ENCODE peak calls at places on chromosomes 7 and 10, in four cellular contexts. One of them, this sample, is unnamed.

GRCh38 chr7:81604075-81604807 is 165.6 kb downstream of the HGF start:
- DNase-seq in HCT116: no peak
- DNase-seq in K562: no peak
- DNase-seq in HepG2: peak; percentile 4
- DNase-seq in this sample: no peak

GRCh38 chr10:28307267-28307666 is 4.4 kb upstream of the MPP7 start:
- DNase-seq in K562: no peak
- DNase-seq in HepG2: no peak
- DNase-seq in HCT116: no peak
- DNase-seq in this sample: no peak

GRCh38 chr7:96792115-96792514 is 82.5 kb upstream of the SEM1 start:
- DNase-seq in HCT116: no peak
- DNase-seq in HepG2: no peak
- DNase-seq in K562: no peak
- DNase-seq in this sample: no peak

GRCh38 chr7:47586925-47587324 is 5.0 kb upstream of the TNS3 start:
- DNase-seq in K562: no peak
- DNase-seq in HepG2: no peak
- DNase-seq in HCT116: no peak
- DNase-seq in this sample: no peak

GRCh38 chr7:55273186-55273980 is 91.8 kb upstream of the LANCL2 start:
- DNase-seq in K562: peak; percentile 1
- DNase-seq in HCT116: no peak
- DNase-seq in HepG2: no peak
- DNase-seq in this sample: no peak

GRCh38 chr7:45153238-45153637 is 4.4 kb upstream of the RAMP3 start:
- DNase-seq in HCT116: no peak
- DNase-seq in HepG2: no peak
- DNase-seq in K562: peak; percentile 40
- DNase-seq in this sample: no peak

GRCh38 chr10:66717221-66717981 is 208.4 kb upstream of the LRRTM3 start:
- DNase-seq in K562: no peak
- DNase-seq in HepG2: no peak
- DNase-seq in HCT116: no peak
- DNase-seq in this sample: no peak

GRCh38 chr10:132465193-132465888 is 68.3 kb downstream of the PWWP2B start:
- DNase-seq in HepG2: no peak
- DNase-seq in K562: no peak
- DNase-seq in HCT116: no peak
- DNase-seq in this sample: no peak

GRCh38 chr7:66554326-66554725 is 74.4 kb upstream of the KCTD7 start:
- DNase-seq in K562: no peak
- DNase-seq in HCT116: no peak
- DNase-seq in HepG2: no peak
- DNase-seq in this sample: no peak

GRCh38 chr7:41051525-41051924 is 651.4 kb downstream of the INHBA start:
- DNase-seq in HepG2: no peak
- DNase-seq in K562: no peak
- DNase-seq in HCT116: no peak
- DNase-seq in this sample: no peak

GRCh38 chr7:150444141-150444540 is 6.3 kb upstream of the GIMAP8 start:
- DNase-seq in HCT116: no peak
- DNase-seq in HepG2: no peak
- DNase-seq in K562: no peak
- DNase-seq in this sample: no peak

GRCh38 chr10:132438091-132439024 is 41.4 kb downstream of the PWWP2B start:
- DNase-seq in HCT116: no peak
- DNase-seq in HepG2: no peak
- DNase-seq in K562: no peak
- DNase-seq in this sample: no peak

GRCh38 chr7:139773372-139773771 is 4.4 kb downstream of the HIPK2 start:
- DNase-seq in K562: no peak
- DNase-seq in HepG2: no peak
- DNase-seq in HCT116: no peak
- DNase-seq in this sample: no peak

GRCh38 chr7:137933270-137934017 is 68.4 kb downstream of the CREB3L2 start:
- DNase-seq in HCT116: no peak
- DNase-seq in HepG2: no peak
- DNase-seq in K562: peak; percentile 61
- DNase-seq in this sample: no peak

GRCh38 chr10:5196613-5197234 is at the start of gene AKR1C4:
- DNase-seq in K562: no peak
- DNase-seq in HCT116: no peak
- DNase-seq in HepG2: peak; percentile 10
- DNase-seq in this sample: no peak

DNA sequence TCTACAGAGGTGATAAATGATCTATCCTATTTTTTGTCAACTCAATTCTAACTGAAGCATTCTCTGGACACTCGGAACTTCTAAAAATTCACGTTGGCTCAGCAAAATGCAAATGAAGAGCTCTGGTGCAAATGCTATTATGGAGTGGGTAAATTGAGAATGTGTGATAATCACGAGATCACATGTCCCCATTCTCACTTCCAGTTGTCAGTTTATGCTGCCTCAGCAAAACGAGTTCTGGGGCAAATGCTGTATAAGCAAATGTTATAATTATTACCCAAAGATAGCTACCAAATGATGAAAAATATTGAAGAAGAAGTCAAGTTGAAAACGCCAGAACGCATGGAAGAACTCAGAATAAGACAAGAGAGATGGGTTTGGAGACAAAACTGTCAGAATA is 29.4 kb downstream of the AKR1B1 start:
- DNase-seq in HCT116: no peak
- DNase-seq in HepG2: no peak
- DNase-seq in K562: no peak
- DNase-seq in this sample: no peak
- TF ChIP-seq TCF7L2 in HCT116: no peak
- TF ChIP-seq TCF7L2 in HepG2: no peak
- TF ChIP-seq TCF7L2 in K562: no peak
- TF ChIP-seq TCF7L2 in this sample: no peak

DNA sequence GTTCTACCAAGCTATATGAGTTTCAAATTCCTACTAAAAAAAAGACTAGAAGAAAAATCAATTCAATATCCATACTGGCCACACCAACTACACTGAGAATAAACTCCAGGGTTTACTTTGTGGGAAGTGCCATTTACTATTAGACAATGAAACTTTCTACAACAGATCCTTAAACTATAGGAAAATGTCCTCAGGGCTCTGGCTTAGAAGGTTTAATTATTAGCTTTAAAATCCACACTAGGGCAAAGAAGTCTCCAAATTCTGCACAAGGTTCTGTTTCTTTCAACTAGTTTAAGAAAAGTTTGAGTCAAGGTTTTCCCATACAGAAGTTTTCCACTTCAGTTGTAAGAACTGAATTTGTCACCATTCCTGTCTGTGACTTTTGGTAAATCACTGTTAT is 231.7 kb upstream of the CCDC6 start:
- DNase-seq in HepG2: no peak
- DNase-seq in K562: no peak
- DNase-seq in HCT116: no peak
- DNase-seq in this sample: no peak
- H3K27me3 ChIP-seq in HepG2: no peaks in the 10 kb centered on the region
- H3K27me3 ChIP-seq in K562: no peaks in the 10 kb centered on the region
- H3K27me3 ChIP-seq in HCT116: no peaks in the 10 kb centered on the region
- H3K27me3 ChIP-seq in this sample: peaks cover 8% of the 10 kb centered on the region

GRCh38 chr10:1576467-1577259 is 160.7 kb downstream of the ADARB2 start:
- DNase-seq in HCT116: no peak
- DNase-seq in HepG2: no peak
- DNase-seq in K562: no peak
- DNase-seq in this sample: no peak
- H3K27ac ChIP-seq in HCT116: no peak overlapping the region
- H3K27ac ChIP-seq in HepG2: no peak overlapping the region
- H3K27ac ChIP-seq in K562: no peak overlapping the region
- H3K27ac ChIP-seq in this sample: no peak overlapping the region

GRCh38 chr10:1284076-1284475 is 227.9 kb downstream of the WDR37 start:
- DNase-seq in K562: no peak
- DNase-seq in HepG2: no peak
- DNase-seq in HCT116: no peak
- DNase-seq in this sample: no peak

GRCh38 chr10:1290071-1290471 is 233.9 kb downstream of the WDR37 start:
- DNase-seq in HCT116: no peak
- DNase-seq in K562: no peak
- DNase-seq in HepG2: no peak
- DNase-seq in this sample: no peak

GRCh38 chr10:1289591-1289990 is 233.4 kb downstream of the WDR37 start:
- DNase-seq in HCT116: no peak
- DNase-seq in HepG2: no peak
- DNase-seq in K562: no peak
- DNase-seq in this sample: no peak

GRCh38 chr10:1291178-1292090 is 235.2 kb downstream of the WDR37 start:
- DNase-seq in HepG2: no peak
- DNase-seq in HCT116: no peak
- DNase-seq in K562: no peak
- DNase-seq in this sample: no peak

DNA sequence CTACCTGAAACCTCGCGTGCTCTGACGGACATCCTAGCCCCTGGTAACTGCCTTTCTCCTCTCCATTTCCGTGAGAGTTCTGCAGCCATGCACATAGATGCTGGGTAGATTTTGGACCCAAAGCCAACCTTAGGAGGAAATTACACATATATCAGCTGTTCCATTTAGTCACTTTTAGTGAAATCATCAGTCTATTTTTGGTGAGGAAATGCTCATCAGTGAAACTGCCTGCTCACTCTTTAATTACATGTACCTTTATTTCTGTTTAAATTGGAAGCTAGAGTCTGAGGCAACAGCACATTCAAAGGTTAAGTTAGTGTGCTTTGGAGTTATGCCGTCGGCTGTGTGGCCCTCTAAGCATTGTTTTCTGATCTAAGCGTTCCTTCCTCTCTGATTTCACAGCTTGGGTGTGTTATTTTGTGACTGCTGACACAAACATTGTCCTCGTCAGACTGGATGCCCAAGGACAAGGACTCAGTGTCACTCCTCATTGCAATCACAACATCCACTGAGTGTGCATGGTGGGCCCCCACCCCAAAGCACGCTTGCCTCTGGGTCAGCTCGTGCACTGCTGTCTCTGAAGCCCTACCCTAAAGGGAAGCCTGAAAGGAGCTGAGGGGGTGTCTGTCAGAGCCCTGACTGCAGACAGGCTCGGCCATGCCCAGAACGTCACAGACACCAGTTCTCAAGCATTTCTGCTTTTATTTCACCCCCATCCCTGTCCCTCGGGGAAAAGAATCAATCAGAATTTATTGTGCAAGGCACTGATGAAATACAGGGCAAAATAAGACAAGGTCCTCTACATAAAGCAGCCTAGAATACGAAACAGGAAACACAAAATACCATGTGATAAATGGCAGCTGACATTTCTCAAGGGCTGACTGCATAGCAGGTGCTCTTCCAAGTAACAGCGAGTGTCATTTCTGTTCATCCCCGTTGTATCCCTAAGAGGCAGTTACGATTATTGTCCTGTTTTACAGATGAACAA is 231.6 kb downstream of the WDR37 start:
- DNase-seq in HepG2: no peak
- DNase-seq in K562: no peak
- DNase-seq in HCT116: no peak
- DNase-seq in this sample: no peak
- TF ChIP-seq TCF7L2 in HepG2: no peak
- TF ChIP-seq TCF7L2 in K562: no peak
- TF ChIP-seq TCF7L2 in HCT116: no peak
- TF ChIP-seq TCF7L2 in this sample: no peak

DNA sequence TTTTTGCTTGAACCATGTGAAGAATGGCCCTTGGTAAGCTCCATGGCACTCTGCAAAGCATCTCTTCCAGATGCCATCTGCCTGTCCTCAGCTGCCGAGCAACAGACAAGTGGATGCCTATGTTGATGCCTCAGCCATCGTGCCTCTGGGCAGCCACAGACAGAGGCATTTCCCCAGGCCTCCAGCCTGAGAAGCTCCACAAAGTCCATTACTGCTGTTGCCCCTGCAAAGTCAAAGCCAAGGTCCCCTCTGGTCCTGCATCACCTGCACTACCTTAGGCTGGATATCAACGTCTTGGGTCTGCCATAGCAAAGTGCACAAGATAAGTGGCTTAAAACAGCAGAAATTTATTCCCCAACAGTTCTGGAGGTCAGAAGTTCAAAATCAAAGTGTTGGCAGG is 670.3 kb upstream of the MKI67 start:
- DNase-seq in K562: no peak
- DNase-seq in HepG2: no peak
- DNase-seq in HCT116: no peak
- DNase-seq in this sample: no peak
- H3K27me3 ChIP-seq in K562: no peaks in the 10 kb centered on the region
- H3K27me3 ChIP-seq in HepG2: no peaks in the 10 kb centered on the region
- H3K27me3 ChIP-seq in HCT116: no peaks in the 10 kb centered on the region
- H3K27me3 ChIP-seq in this sample: no peaks in the 10 kb centered on the region

GRCh38 chr10:18658301-18658991 is 785 bp upstream of the ARL5B start:
- DNase-seq in K562: no peak
- DNase-seq in HCT116: no peak
- DNase-seq in HepG2: peak; percentile 57
- DNase-seq in this sample: no peak

GRCh38 chr10:18659784-18660561 is 742 bp downstream of the ARL5B start:
- DNase-seq in HCT116: no peak
- DNase-seq in HepG2: peak; percentile 27
- DNase-seq in K562: peak; percentile 23
- DNase-seq in this sample: no peak

GRCh38 chr10:18665079-18665478 is 5.8 kb downstream of the ARL5B start:
- DNase-seq in HepG2: no peak
- DNase-seq in K562: no peak
- DNase-seq in HCT116: no peak
- DNase-seq in this sample: no peak

GRCh38 chr10:18658992-18659783 is at the start of gene ARL5B:
- DNase-seq in HepG2: peak; percentile 95
- DNase-seq in K562: peak; percentile 95
- DNase-seq in HCT116: peak; percentile 94
- DNase-seq in this sample: peak; percentile 71

GRCh38 chr10:18660816-18661431 is 1.7 kb downstream of the ARL5B start:
- DNase-seq in HCT116: no peak
- DNase-seq in HepG2: no peak
- DNase-seq in K562: no peak
- DNase-seq in this sample: no peak
- H3K27ac ChIP-seq in HCT116: peak overlapping the region; percentile 97
- H3K27ac ChIP-seq in HepG2: peak overlapping the region; percentile 14
- H3K27ac ChIP-seq in K562: no peak overlapping the region
- H3K27ac ChIP-seq in this sample: peak overlapping the region; percentile 81

GRCh38 chr10:113854019-113854756 is at the start of the genes DCLRE1A and NHLRC2:
- DNase-seq in HepG2: peak; percentile 68
- DNase-seq in HCT116: peak; percentile 86
- DNase-seq in K562: peak; percentile 59
- DNase-seq in this sample: peak; percentile 70
- TF ChIP-seq TCF7L2 in HepG2: no peak
- TF ChIP-seq TCF7L2 in HCT116: peak; percentile 33
- TF ChIP-seq TCF7L2 in K562: no peak
- TF ChIP-seq TCF7L2 in this sample: peak; percentile 18